ENCODE peak calls at places on chromosome 1, in five cellular contexts. F, W, Y, O and Z are unnamed samples.

GRCh38 chr1:52523376-52523775 is 29.5 kb downstream of the TUT4 start:
- DNase-seq in O (no peak), Y (no peak), F (no peak), W (no peak), Z (peak)

GRCh38 chr1:152182942-152183341 is 23.9 kb upstream of the RPTN start:
- DNase-seq in W (no peak), O (no peak), Y (no peak), F (no peak), Z (peak)

GRCh38 chr1:240608707-240609106 is 3.2 kb downstream of the GREM2 start:
- DNase-seq in W (no peak), O (no peak), Y (no peak), F (peak), Z (no peak)

GRCh38 chr1:22855668-22856606 is 116.7 kb downstream of the LACTBL1 start:
- DNase-seq in F (no peak), O (no peak), Y (no peak), W (no peak), Z (no peak)

GRCh38 chr1:93604411-93604810 is 77.2 kb downstream of the BCAR3 start:
- DNase-seq in O (peak), Y (no peak), W (no peak), F (no peak), Z (no peak)

GRCh38 chr1:234732260-234732659 is 122.3 kb upstream of the IRF2BP2 start:
- DNase-seq in W (no peak), O (no peak), F (no peak), Y (no peak), Z (no peak)

GRCh38 chr1:229139320-229139719 is 131.6 kb upstream of the RAB4A start:
- DNase-seq in W (no peak), Y (no peak), O (no peak), F (no peak), Z (no peak)

GRCh38 chr1:51518730-51519047 is 377 bp downstream of the EPS15 start:
- DNase-seq in F (peak), Y (peak), O (peak), W (no peak), Z (peak)

GRCh38 chr1:206582537-206583460 is 29.5 kb downstream of the EIF2D start:
- DNase-seq in O (no peak), F (no peak), W (no peak), Y (no peak), Z (no peak)

GRCh38 chr1:119681560-119681959 is 30.2 kb upstream of the PHGDH start:
- DNase-seq in W (no peak), Y (no peak), O (no peak), F (no peak), Z (no peak)

GRCh38 chr1:40932004-40932403 is 47.5 kb upstream of the CTPS1 start:
- DNase-seq in W (no peak), O (peak), Y (no peak), F (no peak), Z (no peak)

GRCh38 chr1:232477728-232478127 is 152.2 kb downstream of the SIPA1L2 start:
- DNase-seq in W (no peak), O (no peak), Y (no peak), F (no peak), Z (peak)

GRCh38 chr1:112956503-112957132 is 622 bp upstream of the SLC16A1 start:
- DNase-seq in Y (no peak), F (no peak), W (no peak), O (peak), Z (no peak)

GRCh38 chr1:173757666-173758065 is 42.9 kb downstream of the KLHL20 start:
- DNase-seq in W (no peak), O (no peak), F (no peak), Y (no peak), Z (no peak)

GRCh38 chr1:167752219-167752985 is 30.6 kb downstream of the MPZL1 start:
- DNase-seq in O (peak), W (no peak), F (no peak), Y (no peak), Z (peak)

GRCh38 chr1:43622471-43622870 is 27.5 kb upstream of the KDM4A start:
- DNase-seq in F (no peak), O (no peak), Y (no peak), W (no peak), Z (peak)

GRCh38 chr1:185721553-185721952 is 12.6 kb upstream of the HMCN1 start:
- DNase-seq in W (no peak), O (no peak), F (no peak), Y (no peak), Z (no peak)

GRCh38 chr1:204320413-204320812 is 39.3 kb downstream of the PLEKHA6 start:
- DNase-seq in Y (peak), F (no peak), O (no peak), W (no peak), Z (peak)

GRCh38 chr1:8113257-8114220 is 87.4 kb upstream of the ERRFI1 start:
- DNase-seq in F (no peak), Y (no peak), W (no peak), O (no peak), Z (no peak)

GRCh38 chr1:37498872-37499617 is 15.5 kb downstream of the MEAF6 start:
- DNase-seq in O (no peak), F (peak), W (no peak), Y (no peak), Z (peak)

GRCh38 chr1:222462598-222462997 is 85.3 kb downstream of the HHIPL2 start:
- DNase-seq in O (no peak), W (no peak), Y (no peak), F (no peak), Z (no peak)
- TF ChIP-seq MXI1 in O (no peak), W (no peak), Y (no peak), F (no peak), Z (no peak)

GRCh38 chr1:172540635-172541034 is 7.7 kb downstream of the SUCO start:
- DNase-seq in O (no peak), F (no peak), Y (no peak), W (no peak), Z (no peak)

GRCh38 chr1:172547071-172547470 is 14.1 kb downstream of the SUCO start:
- DNase-seq in W (no peak), O (no peak), F (no peak), Y (no peak), Z (peak)

GRCh38 chr1:172544481-172545104 is 11.6 kb downstream of the SUCO start:
- DNase-seq in F (no peak), W (no peak), O (no peak), Y (no peak), Z (no peak)

GRCh38 chr1:172549621-172550280 is 16.8 kb downstream of the SUCO start:
- DNase-seq in Y (no peak), O (no peak), W (no peak), F (no peak), Z (no peak)

DNA sequence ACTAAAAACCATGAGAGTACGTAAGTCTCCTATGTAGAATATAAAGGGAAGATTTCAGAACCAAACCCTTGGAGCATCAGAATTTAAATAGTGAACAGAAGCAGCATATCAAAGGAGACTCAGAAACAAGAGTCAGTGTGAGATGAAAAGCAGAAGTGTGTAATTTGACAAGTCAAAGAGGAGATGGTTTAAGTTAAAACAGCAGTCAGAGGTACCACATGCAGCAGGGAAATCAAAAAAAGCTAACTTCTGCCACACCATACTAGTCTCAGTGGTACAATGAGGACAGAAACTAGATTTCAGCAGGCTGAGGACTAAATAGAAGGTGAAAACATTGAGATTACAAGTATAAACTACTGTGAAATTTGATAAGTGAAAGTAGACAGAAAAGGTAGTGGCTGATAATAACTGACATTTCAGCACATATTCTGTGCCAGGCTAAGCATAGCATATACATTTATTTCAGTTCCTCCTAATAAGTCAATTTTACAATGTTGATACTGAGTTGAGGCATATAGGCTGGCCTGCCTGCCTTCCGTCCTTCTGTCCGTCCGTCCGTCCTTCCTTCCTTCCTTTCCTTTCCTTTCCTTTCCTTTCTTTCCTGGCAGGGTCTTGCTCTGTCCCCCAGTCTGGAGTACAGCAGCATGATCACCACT is 12.5 kb downstream of the SUCO start:
- DNase-seq in Y (no peak), O (no peak), F (no peak), W (peak), Z (no peak)
- H3K4me2 ChIP-seq in Y (no peak), O (no peak), F (no peak), W (peak), Z (no peak)

DNA sequence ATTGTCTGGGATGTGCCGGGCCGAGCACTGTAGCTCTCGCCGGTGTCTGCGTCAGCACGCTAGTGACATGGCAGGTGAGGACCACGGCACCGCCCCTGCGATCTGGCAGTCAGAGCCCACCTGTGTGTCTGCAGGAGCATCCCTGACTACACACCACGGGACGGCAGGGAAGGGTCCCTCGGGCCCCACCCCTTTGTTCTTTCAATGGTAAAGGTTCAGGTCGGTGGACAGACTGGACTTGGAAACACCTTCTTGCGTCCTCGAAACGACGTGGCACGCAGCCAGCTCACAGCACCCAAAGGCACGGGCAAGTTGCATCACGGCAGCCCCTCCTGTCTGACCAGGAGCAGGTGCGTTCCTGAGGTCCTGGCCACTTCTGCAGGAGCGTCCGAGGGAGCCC is 3.7 kb upstream of the SAMD11 start:
- DNase-seq in O (no peak), W (no peak), F (no peak), Y (no peak), Z (no peak)
- TF ChIP-seq RAD21 in O (no peak), W (no peak), F (no peak), Y (no peak), Z (no peak)

GRCh38 chr1:235858784-235859183 is 7.9 kb downstream of the LYST start:
- DNase-seq in Y (no peak), O (no peak), W (no peak), F (no peak), Z (no peak)
- TF ChIP-seq MXI1 in Y (no peak), O (no peak), W (no peak), F (no peak), Z (no peak)

GRCh38 chr1:161021959-161022332 is 994 bp upstream of the F11R start:
- DNase-seq in W (no peak), F (no peak), Y (no peak), O (peak), Z (peak)
- H3K4me2 ChIP-seq in W (peak), F (peak), Y (peak), O (peak), Z (no peak)

GRCh38 chr1:209368864-209369598 is 214.5 kb upstream of the CAMK1G start:
- DNase-seq in Y (no peak), F (no peak), W (no peak), O (no peak), Z (peak)
- TF ChIP-seq RAD21 in Y (no peak), F (no peak), W (no peak), O (no peak), Z (no peak)

GRCh38 chr1:55309053-55309452 is 93.9 kb upstream of the USP24 start:
- DNase-seq in O (no peak), Y (no peak), W (no peak), F (no peak), Z (peak)

GRCh38 chr1:55300975-55301374 is 85.8 kb upstream of the USP24 start:
- DNase-seq in O (no peak), Y (no peak), F (no peak), W (no peak), Z (no peak)

GRCh38 chr1:55305735-55306134 is 90.6 kb upstream of the USP24 start:
- DNase-seq in W (no peak), Y (no peak), O (no peak), F (no peak), Z (peak)

GRCh38 chr1:55302972-55303371 is 87.8 kb upstream of the USP24 start:
- DNase-seq in O (no peak), W (no peak), Y (no peak), F (no peak), Z (no peak)

GRCh38 chr1:55304306-55304705 is 89.1 kb upstream of the USP24 start:
- DNase-seq in F (no peak), O (no peak), W (no peak), Y (no peak), Z (no peak)
- TF ChIP-seq MXI1 in F (no peak), O (no peak), W (no peak), Y (no peak), Z (no peak)

GRCh38 chr1:211606327-211606913 is 27.5 kb upstream of the SLC30A1 start:
- DNase-seq in O (peak), Y (peak), F (no peak), W (peak), Z (no peak)
- H3K4me2 ChIP-seq in O (peak), Y (peak), F (no peak), W (peak), Z (no peak)

GRCh38 chr1:171740987-171741871 is 636 bp downstream of the VAMP4 start:
- DNase-seq in Y (peak), O (peak), F (peak), W (peak), Z (peak)
- TF ChIP-seq RAD21 in Y (peak), O (no peak), F (peak), W (peak), Z (no peak)

DNA sequence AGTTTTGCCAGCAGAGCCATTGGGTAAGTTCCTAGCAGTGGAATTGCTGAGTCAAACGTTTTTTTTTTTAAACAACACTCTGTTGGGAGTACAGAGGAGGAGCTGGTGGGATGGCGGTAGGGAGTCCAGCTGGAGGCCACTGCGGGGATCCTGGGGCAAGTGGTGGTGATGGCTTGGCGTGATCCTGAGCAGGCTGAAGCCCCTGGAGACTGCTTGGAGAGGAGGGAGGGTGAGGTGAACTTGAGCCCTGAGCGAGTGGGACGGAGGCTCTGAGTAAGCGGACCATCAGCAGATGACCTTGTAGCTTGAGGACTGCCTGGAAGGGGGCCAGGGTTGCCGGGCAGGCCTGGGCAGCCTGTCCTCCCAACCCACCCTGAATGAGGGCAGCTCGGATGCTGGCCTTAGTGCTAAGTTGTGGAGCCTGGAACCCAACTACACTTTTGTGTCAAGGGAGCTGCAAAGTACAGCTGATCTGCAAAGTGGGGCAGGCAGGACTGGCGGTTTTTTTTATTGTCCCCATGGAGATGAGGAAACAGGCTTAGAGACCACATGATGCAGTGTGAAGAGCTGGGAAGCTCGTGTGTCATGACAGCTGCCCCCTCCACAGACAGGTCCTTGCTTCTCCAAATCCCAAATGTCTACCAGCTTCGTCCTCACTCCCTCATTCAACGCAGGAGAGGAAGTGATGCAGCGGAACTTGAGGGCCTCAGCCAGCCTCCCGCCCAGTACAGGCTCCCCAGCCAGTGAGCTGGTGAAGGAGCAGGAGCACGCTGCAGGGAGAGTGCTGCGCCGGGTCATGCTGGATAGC is 20.2 kb downstream of the MRPL37 start:
- DNase-seq in F (no peak), W (no peak), O (peak), Y (no peak), Z (peak)
- TF ChIP-seq MXI1 in F (peak), W (no peak), O (no peak), Y (no peak), Z (no peak)